ENCODE peak calls at places on chromosomes 13 and 19, in four cellular contexts. J is K562, M is GM12878, B is HepG2. A is an unnamed sample.

GRCh38 chr19:57241181-57241580 is 749 bp downstream of the ZNF805 start:
- DNase-seq in J (peak), M (no peak), B (peak), A (no peak)

GRCh38 chr13:48961379-48961778 is 14.3 kb upstream of the FNDC3A start:
- DNase-seq in B (no peak), M (no peak), J (no peak), A (no peak)

GRCh38 chr13:101691326-101691725 is 238.9 kb downstream of the ITGBL1 start:
- DNase-seq in B (no peak), J (no peak), M (no peak), A (no peak)

GRCh38 chr19:2478756-2479555 is 3.0 kb downstream of the GADD45B start:
- DNase-seq in M (no peak), B (no peak), J (no peak), A (no peak)

GRCh38 chr19:33616346-33616745 is 5.4 kb upstream of the CHST8 start:
- DNase-seq in B (no peak), J (no peak), M (no peak), A (no peak)

GRCh38 chr19:32606289-32606688 is 25.3 kb downstream of the PDCD5 start:
- DNase-seq in J (no peak), B (no peak), M (no peak), A (no peak)

GRCh38 chr13:44231786-44232516 is 141.7 kb upstream of the SERP2 start:
- DNase-seq in J (no peak), B (peak), M (no peak), A (peak)

GRCh38 chr13:33323766-33324525 is 38.4 kb upstream of the STARD13 start:
- DNase-seq in M (no peak), B (no peak), J (no peak), A (no peak)

GRCh38 chr13:95643471-95643813 is 1.1 kb downstream of the DZIP1 start:
- DNase-seq in J (no peak), M (no peak), B (peak), A (no peak)

GRCh38 chr13:90839061-90839460 is 508.4 kb upstream of the MIR17HG start:
- DNase-seq in B (no peak), M (no peak), J (no peak), A (peak)

GRCh38 chr13:36431204-36432105 is 840 bp upstream of the CCNA1 start:
- DNase-seq in J (no peak), B (no peak), M (no peak), A (no peak)

GRCh38 chr19:34256835-34257558 is 2.6 kb downstream of the GARRE1 start:
- DNase-seq in J (no peak), B (no peak), M (no peak), A (no peak)

DNA sequence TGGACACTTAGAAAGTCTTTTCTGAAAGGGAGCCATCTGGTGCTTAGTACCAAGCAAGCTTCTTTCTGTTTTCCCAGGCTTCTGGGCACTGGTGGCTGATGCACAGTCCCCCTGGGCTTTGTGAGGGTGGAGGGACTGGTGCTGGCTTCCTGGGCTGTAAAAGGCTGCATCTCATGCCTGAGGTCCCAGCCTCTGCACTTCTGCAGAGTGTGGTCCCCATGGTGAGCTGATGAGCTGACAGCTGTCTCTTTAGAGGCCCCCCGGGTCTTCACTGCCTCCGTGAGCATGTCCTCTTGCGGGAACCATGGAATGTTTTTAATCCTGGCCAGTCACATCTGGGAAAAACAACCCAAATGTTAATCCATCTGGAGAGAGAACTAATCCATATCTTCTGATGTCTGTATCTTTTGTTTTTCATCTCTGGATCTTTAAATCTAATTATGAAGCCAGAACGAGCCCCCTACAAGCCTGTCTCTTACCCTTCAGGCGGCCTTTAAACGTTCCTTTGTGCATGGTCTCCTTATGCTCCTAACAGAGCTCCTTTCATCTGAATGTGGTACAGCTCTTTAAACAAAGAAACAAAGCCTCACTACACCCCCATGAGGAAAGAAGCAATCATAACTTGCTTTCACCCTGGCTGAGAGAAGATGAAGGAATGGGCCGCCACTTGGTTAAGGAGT is 40.4 kb downstream of the OLFM4 start:
- DNase-seq in M (no peak), B (no peak), J (no peak), A (no peak)
- TF ChIP-seq POLR2AphosphoS2 in M (no peak), B (no peak), J (no peak), A (no peak)

GRCh38 chr19:39846678-39847486 is 703 bp upstream of the FBL start:
- DNase-seq in M (no peak), B (no peak), J (peak), A (no peak)
- TF ChIP-seq POLR2AphosphoS2 in M (no peak), B (no peak), J (no peak), A (no peak)

GRCh38 chr13:29465741-29466293 is 129.7 kb downstream of the SLC7A1 start:
- DNase-seq in J (peak), B (peak), M (no peak), A (no peak)
- TF ChIP-seq POLR2AphosphoS2 in J (no peak), B (no peak), M (no peak), A (no peak)

DNA sequence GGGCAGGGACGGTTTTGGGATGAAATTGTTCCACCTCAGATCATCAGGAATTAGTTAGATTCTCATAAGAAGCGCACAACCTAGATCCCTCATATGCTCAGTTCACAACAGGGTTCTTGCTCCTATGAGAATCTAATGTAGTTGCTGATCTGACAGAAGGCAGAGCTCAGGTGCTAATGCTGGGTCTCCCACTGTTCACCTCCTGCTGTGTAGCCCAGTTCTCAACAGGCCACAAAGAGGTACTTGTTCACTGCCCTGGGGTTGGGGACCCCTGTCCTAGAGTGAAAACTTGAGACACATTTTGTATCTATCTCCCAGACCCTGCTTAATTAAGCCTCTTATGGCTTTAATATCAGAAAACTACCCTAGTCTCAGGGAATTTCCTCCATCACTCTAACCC is 966.0 kb downstream of the PCDH17 start:
- DNase-seq in B (no peak), J (no peak), M (no peak), A (no peak)
- TF ChIP-seq POLR2AphosphoS2 in B (no peak), J (no peak), M (no peak), A (no peak)

DNA sequence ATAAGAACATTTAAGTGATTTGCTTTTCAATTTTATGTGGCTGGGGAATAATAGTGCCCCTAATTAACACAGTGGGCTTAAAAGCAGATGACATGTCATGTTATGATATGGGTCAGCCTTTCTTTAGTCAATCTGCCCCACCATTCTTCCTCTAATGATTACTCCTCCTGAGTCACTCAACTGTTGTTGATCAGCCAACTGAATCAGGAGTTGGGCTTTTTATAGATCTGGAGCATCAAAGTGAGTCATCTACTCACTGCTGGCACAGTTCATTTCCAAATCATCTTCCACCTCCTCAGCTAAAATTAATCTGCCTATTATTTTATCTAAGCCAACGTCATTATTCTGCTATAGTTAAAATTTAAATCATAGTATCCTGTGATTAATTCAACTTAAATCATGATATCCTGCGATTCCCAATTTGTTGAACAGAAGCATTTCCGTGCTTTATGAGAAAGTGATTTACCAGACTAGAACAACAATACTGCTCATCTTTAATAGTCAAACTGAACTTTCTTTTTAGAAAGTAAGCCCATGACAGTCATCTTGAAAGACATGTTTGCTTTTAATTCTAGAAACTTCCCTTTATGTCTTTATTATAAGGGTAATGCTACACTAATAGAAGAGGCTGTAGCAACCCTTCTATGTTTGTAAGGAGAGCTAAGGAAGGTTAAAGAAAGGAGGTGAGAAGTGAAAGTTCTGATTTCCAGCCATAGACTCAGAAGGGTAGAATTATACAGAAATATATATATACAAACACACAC is 551.4 kb downstream of the TBC1D4 start:
- DNase-seq in M (no peak), J (no peak), B (no peak), A (no peak)
- TF ChIP-seq POLR2AphosphoS2 in M (no peak), J (no peak), B (no peak), A (no peak)

GRCh38 chr13:87287721-87288120 is 383.4 kb upstream of the SLITRK5 start:
- DNase-seq in B (no peak), M (no peak), J (no peak), A (no peak)
- TF ChIP-seq POLR2AphosphoS2 in B (no peak), M (no peak), J (no peak), A (no peak)

GRCh38 chr19:754530-754929 is 3.6 kb downstream of the MISP start:
- DNase-seq in J (no peak), M (no peak), B (no peak), A (no peak)
- TF ChIP-seq POLR2AphosphoS2 in J (no peak), M (no peak), B (no peak), A (no peak)

DNA sequence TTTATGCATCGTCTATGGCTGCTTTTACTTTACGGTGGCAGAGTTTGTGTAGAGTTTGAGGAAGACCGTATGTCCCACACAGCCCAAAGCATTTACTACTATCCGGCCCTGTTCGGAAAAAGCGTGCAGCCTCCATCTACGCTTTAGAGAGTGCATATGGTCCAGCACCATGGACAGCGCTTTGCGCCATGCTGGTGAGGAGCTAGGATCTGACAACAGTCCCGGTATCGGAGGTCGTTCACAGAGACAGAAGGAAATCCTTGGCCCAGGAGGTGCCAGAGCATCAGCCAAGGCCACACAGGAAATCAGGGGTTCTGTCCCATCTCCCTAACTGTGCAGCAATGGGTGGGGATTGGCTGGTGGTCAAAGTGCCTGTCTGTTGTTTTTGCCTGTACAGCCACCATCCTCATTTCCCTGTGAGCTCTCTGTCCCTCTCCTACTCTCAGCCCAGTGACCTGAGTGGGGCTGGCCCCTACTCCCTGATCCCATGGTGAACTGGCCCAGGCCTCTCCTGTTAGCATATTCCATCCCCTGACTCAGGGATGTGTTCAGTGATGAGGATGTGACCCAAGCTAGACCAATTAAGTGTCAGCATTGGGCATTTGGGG is 16.2 kb upstream of the PRODH2 start:
- DNase-seq in J (peak), M (no peak), B (peak), A (peak)
- TF ChIP-seq POLR2AphosphoS2 in J (no peak), M (no peak), B (no peak), A (no peak)

GRCh38 chr13:23627419-23627818 is 57.2 kb downstream of the TNFRSF19 start:
- DNase-seq in M (no peak), J (no peak), B (no peak), A (no peak)

GRCh38 chr13:23628250-23628649 is 58.0 kb downstream of the TNFRSF19 start:
- DNase-seq in J (no peak), B (no peak), M (no peak), A (no peak)

GRCh38 chr13:23629566-23630272 is 59.5 kb downstream of the TNFRSF19 start:
- DNase-seq in J (no peak), B (peak), M (no peak), A (no peak)

GRCh38 chr13:23630349-23631093 is 60.3 kb downstream of the TNFRSF19 start:
- DNase-seq in J (no peak), M (no peak), B (peak), A (no peak)

DNA sequence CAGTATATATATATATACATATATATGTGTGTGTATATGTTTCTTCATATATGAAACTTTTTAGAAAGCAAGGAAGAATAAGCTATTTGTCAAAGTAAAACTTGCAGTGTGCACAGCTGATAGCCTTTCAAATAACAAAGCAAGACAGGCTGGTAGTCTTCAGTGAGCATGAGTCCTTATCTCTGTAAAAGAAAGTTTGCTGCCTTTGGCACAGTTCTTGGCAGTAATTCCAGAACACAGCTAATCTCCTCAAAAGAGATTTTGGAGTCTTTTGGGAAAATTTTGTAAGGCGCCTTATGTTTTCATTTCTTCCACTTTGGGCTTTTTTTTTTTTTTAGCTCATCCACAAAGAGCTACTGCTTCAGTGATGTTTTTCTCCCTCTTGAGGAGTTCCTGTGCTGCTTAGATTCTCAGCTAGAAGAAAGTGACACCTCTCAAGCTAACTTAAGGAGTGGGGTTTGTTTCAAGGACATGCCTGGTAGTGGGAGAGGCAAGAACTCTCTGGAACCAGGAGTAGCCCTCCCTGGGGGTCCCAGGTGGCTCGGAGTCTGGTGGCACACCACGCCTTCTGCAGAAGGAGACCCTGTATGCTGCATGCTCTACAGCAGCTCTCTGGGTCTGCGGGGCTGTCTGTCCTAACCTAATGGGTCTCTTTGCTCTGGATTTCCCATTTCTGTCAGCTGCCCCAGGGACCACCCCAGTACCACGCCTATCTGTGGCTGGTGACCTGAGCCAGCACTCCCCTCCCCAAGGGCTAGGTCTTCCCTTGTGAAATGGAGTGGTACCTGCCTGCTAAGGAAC is 58.8 kb downstream of the TNFRSF19 start:
- DNase-seq in J (no peak), M (no peak), B (no peak), A (no peak)
- TF ChIP-seq POLR2AphosphoS2 in J (no peak), M (no peak), B (no peak), A (no peak)